ENCODE peak calls at places on chromosomes 7 and 10, in nine cellular contexts. One of them, this sample, is unnamed.
A peak's percentile ranks its signal among the peaks of the same experiment; 100 is the strongest.

GRCh38 chr10:57262908-57263307 is 901.8 kb upstream of the ZWINT start:
- DNase-seq in GM18507: no peak
- DNase-seq in RCC 7860: no peak
- DNase-seq in uterus: no peak
- DNase-seq in HFFc6: no peak
- DNase-seq in T-helper 1 cell: no peak
- DNase-seq in AG09309: no peak
- DNase-seq in chondrocyte: no peak
- DNase-seq in activated CD4-positive, alpha-beta T cell treated with anti-CD3 and anti-CD28 coated beads for 1 hour: no peak
- DNase-seq in this sample: no peak

GRCh38 chr10:110363572-110364411 is 59.1 kb upstream of the SMNDC1 start:
- DNase-seq in T-helper 1 cell: no peak
- DNase-seq in AG09309: no peak
- DNase-seq in RCC 7860: no peak
- DNase-seq in HFFc6: no peak
- DNase-seq in uterus: no peak
- DNase-seq in chondrocyte: no peak
- DNase-seq in activated CD4-positive, alpha-beta T cell treated with anti-CD3 and anti-CD28 coated beads for 1 hour: no peak
- DNase-seq in GM18507: no peak
- DNase-seq in this sample: no peak

GRCh38 chr7:50266893-50267386 is 37.6 kb upstream of the IKZF1 start:
- DNase-seq in AG09309: no peak
- DNase-seq in activated CD4-positive, alpha-beta T cell treated with anti-CD3 and anti-CD28 coated beads for 1 hour: peak; percentile 55
- DNase-seq in uterus: peak; percentile 18
- DNase-seq in chondrocyte: no peak
- DNase-seq in HFFc6: no peak
- DNase-seq in GM18507: no peak
- DNase-seq in RCC 7860: no peak
- DNase-seq in T-helper 1 cell: peak; percentile 55
- DNase-seq in this sample: peak; percentile 80

GRCh38 chr10:18238875-18239485 is 98.8 kb downstream of the CACNB2 start:
- DNase-seq in chondrocyte: no peak
- DNase-seq in RCC 7860: no peak
- DNase-seq in AG09309: no peak
- DNase-seq in uterus: no peak
- DNase-seq in HFFc6: peak; percentile 30
- DNase-seq in GM18507: no peak
- DNase-seq in activated CD4-positive, alpha-beta T cell treated with anti-CD3 and anti-CD28 coated beads for 1 hour: no peak
- DNase-seq in T-helper 1 cell: no peak
- DNase-seq in this sample: no peak

GRCh38 chr10:95391570-95392249 is 100.9 kb upstream of the PDLIM1 start:
- DNase-seq in activated CD4-positive, alpha-beta T cell treated with anti-CD3 and anti-CD28 coated beads for 1 hour: no peak
- DNase-seq in AG09309: no peak
- DNase-seq in chondrocyte: no peak
- DNase-seq in T-helper 1 cell: no peak
- DNase-seq in HFFc6: peak; percentile 19
- DNase-seq in uterus: no peak
- DNase-seq in RCC 7860: no peak
- DNase-seq in GM18507: no peak
- DNase-seq in this sample: no peak

GRCh38 chr10:11631291-11631690 is 19.8 kb upstream of the USP6NL start:
- DNase-seq in T-helper 1 cell: no peak
- DNase-seq in AG09309: no peak
- DNase-seq in HFFc6: no peak
- DNase-seq in RCC 7860: no peak
- DNase-seq in activated CD4-positive, alpha-beta T cell treated with anti-CD3 and anti-CD28 coated beads for 1 hour: no peak
- DNase-seq in chondrocyte: no peak
- DNase-seq in GM18507: no peak
- DNase-seq in uterus: no peak
- DNase-seq in this sample: no peak

GRCh38 chr10:77196616-77197015 is 441.0 kb downstream of the KCNMA1 start:
- DNase-seq in AG09309: no peak
- DNase-seq in GM18507: no peak
- DNase-seq in T-helper 1 cell: no peak
- DNase-seq in chondrocyte: no peak
- DNase-seq in RCC 7860: no peak
- DNase-seq in HFFc6: no peak
- DNase-seq in activated CD4-positive, alpha-beta T cell treated with anti-CD3 and anti-CD28 coated beads for 1 hour: no peak
- DNase-seq in uterus: no peak
- DNase-seq in this sample: no peak

GRCh38 chr10:126224967-126225671 is 163.2 kb downstream of the ADAM12 start:
- DNase-seq in activated CD4-positive, alpha-beta T cell treated with anti-CD3 and anti-CD28 coated beads for 1 hour: no peak
- DNase-seq in T-helper 1 cell: no peak
- DNase-seq in GM18507: no peak
- DNase-seq in AG09309: no peak
- DNase-seq in uterus: no peak
- DNase-seq in HFFc6: no peak
- DNase-seq in RCC 7860: no peak
- DNase-seq in chondrocyte: no peak
- DNase-seq in this sample: no peak

GRCh38 chr7:150562919-150563318 is 4.3 kb upstream of the GIMAP4 start:
- DNase-seq in chondrocyte: no peak
- DNase-seq in T-helper 1 cell: no peak
- DNase-seq in GM18507: no peak
- DNase-seq in AG09309: no peak
- DNase-seq in uterus: no peak
- DNase-seq in activated CD4-positive, alpha-beta T cell treated with anti-CD3 and anti-CD28 coated beads for 1 hour: no peak
- DNase-seq in HFFc6: no peak
- DNase-seq in RCC 7860: no peak
- DNase-seq in this sample: no peak

GRCh38 chr7:102252373-102252982 is 34.2 kb upstream of the SH2B2 start:
- DNase-seq in activated CD4-positive, alpha-beta T cell treated with anti-CD3 and anti-CD28 coated beads for 1 hour: no peak
- DNase-seq in AG09309: no peak
- DNase-seq in GM18507: no peak
- DNase-seq in T-helper 1 cell: no peak
- DNase-seq in uterus: no peak
- DNase-seq in chondrocyte: no peak
- DNase-seq in RCC 7860: no peak
- DNase-seq in HFFc6: no peak
- DNase-seq in this sample: no peak

GRCh38 chr10:61592581-61592980 is 70.1 kb upstream of the CABCOCO1 start:
- DNase-seq in HFFc6: peak; percentile 10
- DNase-seq in RCC 7860: no peak
- DNase-seq in uterus: no peak
- DNase-seq in AG09309: no peak
- DNase-seq in T-helper 1 cell: no peak
- DNase-seq in chondrocyte: no peak
- DNase-seq in activated CD4-positive, alpha-beta T cell treated with anti-CD3 and anti-CD28 coated beads for 1 hour: no peak
- DNase-seq in GM18507: no peak
- DNase-seq in this sample: no peak

GRCh38 chr10:69451784-69452251 is 553 bp downstream of the TSPAN15 start:
- DNase-seq in activated CD4-positive, alpha-beta T cell treated with anti-CD3 and anti-CD28 coated beads for 1 hour: no peak
- DNase-seq in RCC 7860: no peak
- DNase-seq in AG09309: no peak
- DNase-seq in chondrocyte: no peak
- DNase-seq in T-helper 1 cell: no peak
- DNase-seq in HFFc6: no peak
- DNase-seq in GM18507: no peak
- DNase-seq in uterus: no peak
- DNase-seq in this sample: no peak

This sample was measured in activated naive CD8-positive, alpha-beta T cell treated with anti-CD3 and anti-CD28 coated beads, Interleukin-2, amount 10 ng/mL, durations not matched to agents 7 days and 5 days.